ENCODE peak calls at places on chromosome 10, in eight cellular contexts. W, C, N, S, H, G, B and D are unnamed samples.

GRCh38 chr10:44951827-44952226 is 7.8 kb upstream of the RASSF4 start:
- DNase-seq in C (no peak), G (no peak), N (no peak), B (no peak), S (no peak), H (no peak), W (no peak), D (no peak)

GRCh38 chr10:102726274-102726673 is 11.8 kb downstream of the SFXN2 start:
- DNase-seq in W (no peak), B (no peak), C (no peak), H (no peak), G (no peak), N (peak), S (no peak), D (no peak)

GRCh38 chr10:13078912-13079775 is 20.8 kb upstream of the OPTN start:
- DNase-seq in N (no peak), H (no peak), G (no peak), S (no peak), W (no peak), B (no peak), C (no peak), D (peak)

GRCh38 chr10:114044251-114045070 is 795 bp downstream of the ADRB1 start:
- DNase-seq in N (no peak), H (no peak), S (no peak), G (no peak), W (peak), C (no peak), B (no peak), D (peak)

GRCh38 chr10:100728928-100729876 is 16.2 kb upstream of the PAX2 start:
- DNase-seq in S (no peak), N (peak), C (peak), G (no peak), B (peak), H (no peak), W (no peak), D (peak)

GRCh38 chr10:74418285-74418872 is 267.4 kb downstream of the ADK start:
- DNase-seq in C (peak), S (peak), W (no peak), G (no peak), N (no peak), B (peak), H (no peak), D (no peak)

GRCh38 chr10:9262770-9263169 is 1208.3 kb downstream of the GATA3 start:
- DNase-seq in C (no peak), S (no peak), G (no peak), H (no peak), N (no peak), W (no peak), B (no peak), D (no peak)

GRCh38 chr10:73161079-73161478 is 6.7 kb downstream of the ECD start:
- DNase-seq in G (no peak), H (no peak), B (no peak), C (no peak), N (no peak), W (no peak), S (no peak), D (no peak)